ENCODE peak calls at places on chromosomes 2 and 18, in seven cellular contexts. L, E, A, Z, U, G and V are unnamed samples. For H3K9me3 and H3K27me3, the result is how much of the 10 kb centered on the place peaks cover.

GRCh38 chr2:65749549-65749948 is 317.1 kb upstream of the SPRED2 start:
- DNase-seq in G (no peak), E (no peak), U (no peak), L (no peak), A (no peak), Z (no peak), V (no peak)

GRCh38 chr2:190863946-190864345 is 16.7 kb upstream of the GLS start:
- DNase-seq in L (no peak), E (peak), U (no peak), Z (no peak), G (no peak), A (no peak), V (no peak)

GRCh38 chr2:168211664-168212163 is 35.7 kb downstream of the STK39 start:
- DNase-seq in E (no peak), Z (no peak), L (no peak), U (no peak), G (no peak), A (no peak), V (no peak)

GRCh38 chr2:42959148-42959992 is 167.0 kb upstream of the HAAO start:
- DNase-seq in E (peak), A (no peak), G (peak), Z (no peak), L (peak), U (no peak), V (no peak)

GRCh38 chr2:43196773-43197567 is 29.4 kb downstream of the ZFP36L2 start:
- DNase-seq in E (no peak), U (no peak), Z (no peak), L (no peak), A (no peak), G (no peak), V (no peak)

GRCh38 chr18:50560681-50561629 is 1.1 kb downstream of the MAPK4 start:
- DNase-seq in L (no peak), A (no peak), E (peak), G (no peak), Z (no peak), U (no peak), V (no peak)

GRCh38 chr2:41602351-41602750 is 445.5 kb upstream of the PKDCC start:
- DNase-seq in L (no peak), G (no peak), Z (no peak), E (no peak), A (no peak), U (no peak), V (no peak)

GRCh38 chr2:237731663-237732062 is 66.9 kb upstream of the RBM44 start:
- DNase-seq in A (no peak), E (no peak), Z (no peak), G (no peak), U (peak), L (peak), V (no peak)

GRCh38 chr2:16628316-16628715 is 37.3 kb downstream of the CYRIA start:
- DNase-seq in U (no peak), Z (no peak), A (no peak), E (no peak), G (no peak), L (no peak), V (no peak)

GRCh38 chr2:168365094-168365621 is 90.9 kb upstream of the CERS6 start:
- DNase-seq in E (no peak), A (no peak), L (no peak), Z (no peak), G (no peak), U (no peak), V (no peak)

GRCh38 chr2:217444932-217445331 is 557.9 kb downstream of the TNS1 start:
- DNase-seq in A (no peak), Z (peak), G (no peak), L (no peak), U (no peak), E (no peak), V (no peak)

GRCh38 chr18:59460060-59460395 is 101.0 kb upstream of the LMAN1 start:
- DNase-seq in G (no peak), U (no peak), E (no peak), L (no peak), A (no peak), Z (no peak), V (no peak)

GRCh38 chr18:70288851-70289328 is at the start of gene SOCS6:
- DNase-seq in U (no peak), A (peak), E (peak), G (peak), Z (no peak), L (peak), V (peak)

GRCh38 chr2:130837175-130837810 is 579 bp downstream of the ARHGEF4 start:
- DNase-seq in L (no peak), E (peak), A (no peak), U (no peak), Z (no peak), G (no peak), V (no peak)

GRCh38 chr2:38515155-38516074 is 87.3 kb downstream of the HNRNPLL start:
- DNase-seq in E (peak), A (no peak), U (no peak), Z (no peak), L (peak), G (peak), V (peak)

GRCh38 chr2:240472078-240472790 is 36.8 kb downstream of the GPC1 start:
- DNase-seq in L (no peak), G (no peak), Z (peak), E (no peak), A (peak), U (no peak), V (no peak)

GRCh38 chr2:71505086-71505769 is 51.9 kb downstream of the DYSF start:
- DNase-seq in G (no peak), A (peak), Z (no peak), U (no peak), L (peak), E (no peak), V (no peak)
- TF ChIP-seq POLR2A in G (no peak), A (no peak), Z (no peak), U (no peak), L (no peak), E (no peak), V (no peak)

GRCh38 chr2:108949316-108950299 is 39.4 kb downstream of the EDAR start:
- DNase-seq in E (no peak), L (no peak), Z (no peak), U (no peak), G (no peak), A (no peak), V (no peak)
- H3K9me3 ChIP-seq in E (under half), L (under half), Z (under half), U (under half), G (under half), A (half or more), V (under half)

DNA sequence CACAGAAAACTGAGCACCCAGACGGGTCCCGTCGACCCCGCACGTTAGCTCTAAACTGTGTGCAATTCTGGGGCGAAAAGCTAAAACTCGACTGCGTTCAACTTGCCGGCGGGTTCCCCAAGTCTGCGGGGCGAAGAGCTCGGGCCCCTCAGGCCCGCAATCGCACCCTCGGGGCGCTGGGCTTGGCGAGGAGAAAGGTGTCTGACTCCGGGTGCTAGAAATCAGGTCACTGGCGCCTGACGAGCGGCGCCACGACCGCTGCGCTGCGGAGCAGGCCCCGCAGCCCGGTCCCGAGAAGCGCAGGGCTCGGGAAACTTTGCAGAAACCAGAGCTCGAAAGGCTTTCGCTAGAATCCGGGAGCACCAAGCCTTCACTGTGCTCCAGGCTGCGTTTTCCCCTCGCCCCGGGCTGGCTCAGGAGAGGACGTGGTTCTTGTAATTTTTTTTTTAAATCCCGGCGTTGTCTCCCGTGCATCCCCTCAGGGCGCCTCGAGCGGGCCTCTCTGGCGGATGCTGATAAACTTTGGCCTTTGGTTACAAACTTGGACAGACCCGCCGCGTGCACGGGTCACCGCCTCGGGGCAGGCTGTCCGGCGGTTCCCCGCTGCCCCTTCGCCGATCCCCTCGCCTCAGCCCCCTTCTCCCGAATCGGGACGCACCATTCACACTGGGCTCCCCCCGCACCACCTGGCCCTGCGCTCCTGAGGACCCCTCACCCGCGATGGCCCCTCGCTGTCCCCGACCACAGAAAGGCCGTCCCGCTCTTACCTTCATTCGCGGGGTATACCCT is 519 bp downstream of the EPHA4 start:
- DNase-seq in L (peak), E (peak), U (no peak), Z (no peak), A (peak), G (peak), V (no peak)
- H3K27me3 ChIP-seq in L (under half), E (under half), U (under half), Z (under half), A (half or more), G (under half), V (under half)

GRCh38 chr2:230666446-230666845 is 46.2 kb upstream of the CAB39 start:
- DNase-seq in L (no peak), G (no peak), E (no peak), Z (no peak), U (no peak), A (no peak), V (no peak)

GRCh38 chr2:230661072-230661957 is 51.3 kb upstream of the CAB39 start:
- DNase-seq in G (no peak), Z (no peak), U (no peak), E (no peak), A (no peak), L (no peak), V (no peak)

GRCh38 chr2:230664844-230665243 is 47.8 kb upstream of the CAB39 start:
- DNase-seq in A (no peak), L (no peak), Z (no peak), U (no peak), E (no peak), G (no peak), V (no peak)

GRCh38 chr2:230665263-230665691 is 47.4 kb upstream of the CAB39 start:
- DNase-seq in Z (no peak), E (no peak), G (no peak), U (no peak), L (no peak), A (no peak), V (no peak)

DNA sequence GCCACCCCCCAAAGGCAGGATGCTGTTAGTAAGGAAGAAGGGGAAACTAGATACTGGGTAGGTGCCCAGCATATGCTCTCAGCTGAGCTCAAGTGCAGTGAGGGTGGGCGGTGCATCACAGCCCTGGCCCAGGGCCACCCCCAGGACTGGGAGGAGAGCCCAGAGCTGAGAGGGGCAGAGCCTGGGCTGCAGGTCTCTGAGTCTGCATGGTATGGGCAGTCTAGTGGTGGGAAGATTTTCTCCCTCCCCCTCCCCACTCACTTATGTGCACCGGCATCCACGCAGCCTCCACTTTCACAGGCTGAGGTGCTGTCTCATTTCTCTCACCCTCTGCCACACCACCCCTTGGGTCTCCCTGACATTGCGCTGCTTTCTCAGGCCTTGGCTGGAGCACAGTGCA is 48.5 kb upstream of the CAB39 start:
- DNase-seq in G (no peak), Z (no peak), L (no peak), E (peak), A (no peak), U (no peak), V (no peak)
- TF ChIP-seq POLR2A in G (no peak), Z (no peak), L (no peak), E (no peak), A (no peak), U (no peak), V (no peak)

GRCh38 chr2:13106302-13106701 is 389.6 kb downstream of the TRIB2 start:
- DNase-seq in L (no peak), Z (no peak), E (no peak), A (no peak), G (no peak), U (no peak), V (no peak)
- H3K9me3 ChIP-seq in L (under half), Z (under half), E (under half), A (under half), G (under half), U (under half), V (under half)

GRCh38 chr2:118832791-118833715 is 14.4 kb downstream of the EN1 start:
- DNase-seq in U (no peak), G (no peak), A (peak), Z (no peak), L (no peak), E (no peak), V (no peak)
- H3K27me3 ChIP-seq in U (under half), G (under half), A (half or more), Z (under half), L (half or more), E (under half), V (half or more)

DNA sequence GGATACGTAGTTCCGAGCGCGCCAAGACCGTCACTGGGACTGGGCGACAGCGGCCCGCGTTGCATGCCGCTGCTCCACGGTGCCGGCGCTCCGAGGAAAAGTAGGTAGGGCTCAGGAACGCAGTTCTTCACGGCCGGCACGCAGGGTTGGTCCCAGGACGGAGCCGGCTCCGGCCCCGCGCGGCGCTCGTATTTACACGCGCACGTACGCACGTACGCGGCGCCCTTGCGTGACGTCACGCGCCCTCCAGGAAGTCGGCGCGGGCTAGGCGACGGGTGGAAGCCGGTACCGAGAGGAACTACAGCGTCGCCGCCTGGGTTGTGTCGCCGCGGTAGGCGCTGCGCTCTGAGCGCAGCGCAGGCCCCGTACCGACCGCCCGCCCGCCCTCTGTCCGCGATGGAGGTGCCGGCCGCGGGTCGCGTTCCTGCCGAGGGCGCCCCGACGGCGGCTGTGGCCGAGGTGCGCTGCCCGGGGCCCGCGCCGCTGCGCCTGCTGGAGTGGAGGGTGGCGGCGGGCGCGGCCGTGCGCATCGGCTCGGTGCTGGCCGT is at the start of gene CTDP1:
- DNase-seq in G (peak), U (peak), A (peak), L (peak), E (peak), Z (peak), V (peak)
- TF ChIP-seq POLR2A in G (no peak), U (no peak), A (no peak), L (peak), E (no peak), Z (peak), V (no peak)